ENCODE peak calls at places on chromosomes 3 and 15, in ten cellular contexts. P is H9, Z is glutamatergic neuron, D is MM.1S, Y is fibroblast of pulmonary artery, U is GM06990, H is astrocyte, C is body of pancreas, L is BJ, M is endothelial cell. B is an unnamed sample.
A peak's percentile ranks its signal among the peaks of the same experiment; 100 is the strongest.

GRCh38 chr15:66882251-66883020 is 180.4 kb downstream of the SMAD6 start:
- DNase-seq in H (peak; percentile 65), D (no peak), Z (no peak), U (no peak), L (no peak), C (no peak), M (no peak), Y (peak; percentile 79), P (no peak), B (no peak)

GRCh38 chr15:60476713-60477112 is 2.2 kb downstream of the ICE2 start:
- DNase-seq in C (no peak), M (no peak), L (no peak), D (no peak), Y (peak; percentile 41), U (no peak), P (no peak), Z (no peak), H (peak; percentile 75), B (no peak)

GRCh38 chr3:141049681-141050080 is 1.5 kb upstream of the SPSB4 start:
- DNase-seq in D (no peak), P (no peak), C (no peak), U (no peak), Y (no peak), H (no peak), L (no peak), Z (no peak), M (peak; percentile 43), B (no peak)

GRCh38 chr3:53841296-53841695 is 4.9 kb downstream of the CHDH start:
- DNase-seq in P (no peak), D (no peak), L (no peak), C (peak; percentile 64), Y (no peak), M (no peak), U (no peak), H (no peak), Z (no peak), B (no peak)

GRCh38 chr3:3745693-3746092 is 53.5 kb upstream of the LRRN1 start:
- DNase-seq in C (no peak), Z (no peak), Y (no peak), D (no peak), M (no peak), H (no peak), P (no peak), U (no peak), L (no peak), B (no peak)

GRCh38 chr3:187963677-187964385 is 190.1 kb upstream of the LPP start:
- DNase-seq in Y (peak; percentile 50), D (no peak), P (no peak), L (no peak), M (no peak), U (no peak), C (no peak), H (no peak), Z (no peak), B (no peak)

GRCh38 chr3:38084019-38084968 is 45.3 kb downstream of the DLEC1 start:
- DNase-seq in D (no peak), H (peak; percentile 17), C (peak; percentile 27), Z (peak; percentile 43), L (no peak), M (peak; percentile 21), Y (peak; percentile 41), U (peak; percentile 42), P (no peak), B (no peak)

GRCh38 chr3:119883461-119884160 is 101.7 kb downstream of the NR1I2 start:
- DNase-seq in L (no peak), H (no peak), D (no peak), M (no peak), Z (no peak), Y (no peak), C (no peak), P (no peak), U (no peak), B (no peak)

GRCh38 chr15:70912187-70912586 is 19.6 kb downstream of the LRRC49 start:
- DNase-seq in H (no peak), P (no peak), U (no peak), Y (no peak), D (no peak), M (no peak), C (no peak), L (no peak), Z (no peak), B (no peak)

GRCh38 chr3:160260587-160261270 is 35.5 kb downstream of the C3orf80 start:
- DNase-seq in C (no peak), P (no peak), Z (no peak), H (no peak), Y (no peak), M (no peak), L (no peak), U (no peak), D (peak; percentile 24), B (no peak)

GRCh38 chr3:115086379-115086778 is 60.7 kb downstream of the ZBTB20 start:
- DNase-seq in Z (no peak), D (no peak), P (no peak), M (no peak), Y (no peak), C (no peak), U (no peak), H (no peak), L (no peak), B (no peak)

GRCh38 chr15:64694816-64695215 is 80.6 kb downstream of the RBPMS2 start:
- DNase-seq in D (no peak), L (no peak), M (no peak), U (no peak), P (no peak), Y (no peak), Z (no peak), H (no peak), C (no peak), B (no peak)

GRCh38 chr3:73448761-73449290 is 175.9 kb downstream of the PDZRN3 start:
- DNase-seq in D (peak; percentile 90), C (no peak), U (peak; percentile 84), L (no peak), H (no peak), M (no peak), Z (no peak), P (no peak), Y (no peak), B (peak; percentile 50)

GRCh38 chr15:48965972-48966371 is 2.3 kb upstream of the SHC4 start:
- DNase-seq in Y (peak; percentile 85), Z (no peak), C (no peak), H (no peak), M (no peak), D (no peak), P (no peak), U (no peak), L (no peak), B (peak; percentile 49)

GRCh38 chr3:58755153-58755552 is 88.6 kb upstream of the FAM3D start:
- DNase-seq in Y (no peak), H (no peak), C (no peak), P (no peak), Z (no peak), M (no peak), U (no peak), D (no peak), L (no peak), B (no peak)

GRCh38 chr15:70647396-70647795 is 116.0 kb downstream of the UACA start:
- DNase-seq in D (no peak), Y (peak; percentile 19), Z (no peak), M (no peak), C (no peak), H (no peak), L (no peak), U (no peak), P (no peak), B (no peak)

GRCh38 chr3:147943265-147943945 is 534.2 kb downstream of the ZIC1 start:
- DNase-seq in Z (no peak), M (no peak), Y (peak; percentile 84), U (no peak), D (no peak), H (peak; percentile 96), P (no peak), C (no peak), L (peak; percentile 89), B (no peak)

GRCh38 chr3:31936661-31937060 is 44.4 kb downstream of the OSBPL10 start:
- DNase-seq in H (peak; percentile 89), C (no peak), Z (no peak), L (no peak), P (no peak), D (no peak), Y (peak; percentile 70), M (no peak), U (no peak), B (no peak)

GRCh38 chr3:196122021-196122687 is 40.3 kb upstream of the TFRC start:
- DNase-seq in C (no peak), L (no peak), M (no peak), Y (no peak), H (no peak), Z (no peak), D (no peak), P (no peak), U (no peak), B (no peak)

GRCh38 chr3:171162986-171163723 is 136.6 kb upstream of the SLC2A2 start:
- DNase-seq in U (no peak), L (no peak), Z (no peak), C (no peak), P (no peak), D (peak; percentile 79), M (no peak), H (no peak), Y (no peak), B (peak; percentile 65)
- TF ChIP-seq CTCF in U (peak; percentile 75), L (peak; percentile 44), Z (peak; percentile 85), C (peak; percentile 21), P (peak; percentile 84), D (peak; percentile 97), M (peak; percentile 96), H (peak; percentile 46), Y (peak; percentile 59), B (peak; percentile 69)

DNA sequence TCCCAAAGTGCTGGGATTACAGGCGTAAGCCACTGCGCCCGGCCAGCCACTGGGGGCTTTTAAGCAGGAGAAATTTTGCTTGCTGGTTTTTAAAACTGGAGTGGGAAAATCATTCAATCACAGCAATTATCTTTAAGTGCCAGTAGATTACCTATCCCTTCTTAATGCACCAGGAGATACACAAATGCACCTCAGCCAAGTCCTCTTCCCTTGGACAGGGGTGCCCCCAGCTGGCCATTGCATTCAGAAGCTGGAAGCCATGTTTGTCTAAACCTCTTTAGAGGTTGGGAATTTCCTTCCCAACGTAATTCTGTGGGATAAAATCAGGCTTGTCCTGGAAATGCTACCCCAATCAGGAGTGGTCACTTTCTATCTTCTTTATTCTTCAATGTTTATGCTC is 26.6 kb downstream of the MIX23 start:
- DNase-seq in L (no peak), H (peak; percentile 9), C (peak; percentile 58), U (peak; percentile 3), Z (peak; percentile 23), Y (peak; percentile 31), M (peak; percentile 48), D (no peak), P (peak; percentile 46), B (peak; percentile 56)
- TF ChIP-seq CTCF in L (peak; percentile 27), H (peak; percentile 24), C (peak; percentile 11), U (peak; percentile 57), Z (no peak), Y (peak; percentile 31), M (no peak), D (peak; percentile 29), P (peak; percentile 68), B (peak; percentile 60)

GRCh38 chr3:155420869-155421486 is 127.5 kb upstream of the STRIT1 start:
- DNase-seq in P (no peak), Y (no peak), L (no peak), H (no peak), D (no peak), C (no peak), Z (no peak), U (no peak), M (peak; percentile 20), B (no peak)
- TF ChIP-seq CTCF in P (peak; percentile 60), Y (no peak), L (peak; percentile 2), H (no peak), D (no peak), C (no peak), Z (no peak), U (no peak), M (no peak), B (no peak)

GRCh38 chr3:129435367-129435766 is 4.4 kb downstream of the MBD4 start:
- DNase-seq in M (no peak), D (no peak), U (no peak), L (no peak), P (no peak), Y (no peak), H (no peak), C (no peak), Z (no peak), B (no peak)
- TF ChIP-seq CTCF in M (no peak), D (no peak), U (no peak), L (no peak), P (no peak), Y (no peak), H (no peak), C (no peak), Z (no peak), B (peak; percentile 10)

B was measured in GM13976.